ENCODE peak calls at places on chromosomes 13 and 19, in six cellular contexts. C is heart right ventricle, V is cardiac muscle cell, P is neuronal stem cell, R is tibial nerve, E is H9. X is an unnamed sample.

GRCh38 chr19:6925801-6926751 is 38.7 kb downstream of the ADGRE1 start:
- DNase-seq in P (no peak), R (no peak), E (no peak), C (no peak), V (no peak), X (no peak)

GRCh38 chr13:43572601-43573360 is 214.0 kb downstream of the ENOX1 start:
- DNase-seq in V (no peak), R (no peak), C (no peak), E (no peak), P (no peak), X (no peak)

GRCh38 chr13:34037636-34038325 is 219.8 kb downstream of the RFC3 start:
- DNase-seq in V (no peak), R (no peak), P (no peak), C (no peak), E (no peak), X (no peak)

GRCh38 chr19:54096642-54097106 is 3.9 kb downstream of the OSCAR start:
- DNase-seq in P (no peak), E (peak; percentile 65), V (no peak), C (no peak), R (no peak), X (no peak)

GRCh38 chr13:114249062-114249461 is 14.4 kb downstream of the CDC16 start:
- DNase-seq in R (no peak), V (no peak), P (no peak), C (no peak), E (no peak), X (no peak)

GRCh38 chr19:48330012-48330681 is 4.8 kb downstream of the EMP3 start:
- DNase-seq in P (peak; percentile 79), C (peak; percentile 74), E (peak; percentile 92), V (peak; percentile 90), R (peak; percentile 28), X (peak; percentile 87)

GRCh38 chr19:31427857-31428256 is 78.6 kb upstream of the TSHZ3 start:
- DNase-seq in E (no peak), R (no peak), C (no peak), V (no peak), P (no peak), X (no peak)

GRCh38 chr19:49057636-49058234 is at the start of gene CGB7:
- DNase-seq in C (peak; percentile 80), V (peak; percentile 77), P (peak; percentile 64), R (peak; percentile 29), E (peak; percentile 83), X (peak; percentile 68)

GRCh38 chr13:27775943-27776342 is 16.3 kb upstream of the GSX1 start:
- DNase-seq in V (no peak), C (no peak), E (peak; percentile 45), P (no peak), R (no peak), X (no peak)

GRCh38 chr19:8615813-8616596 is 5.5 kb upstream of the ADAMTS10 start:
- DNase-seq in P (peak; percentile 64), V (peak; percentile 60), C (peak; percentile 49), R (peak; percentile 36), E (peak; percentile 67), X (peak; percentile 84)

GRCh38 chr13:100490692-100491091 is 97.9 kb downstream of the GGACT start:
- DNase-seq in C (no peak), P (no peak), V (no peak), E (peak; percentile 89), R (no peak), X (no peak)

GRCh38 chr19:44807652-44808462 is 1.0 kb upstream of the BCAM start:
- DNase-seq in P (peak; percentile 64), V (peak; percentile 74), R (no peak), E (peak; percentile 99), C (peak; percentile 29), X (peak; percentile 36)

GRCh38 chr13:80441968-80442367 is 101.0 kb upstream of the SPRY2 start:
- DNase-seq in P (no peak), C (no peak), R (no peak), V (no peak), E (no peak), X (no peak)

GRCh38 chr13:49368688-49369087 is 75.2 kb downstream of the CAB39L start:
- DNase-seq in E (no peak), C (no peak), R (no peak), V (no peak), P (no peak), X (no peak)

GRCh38 chr19:56120371-56121179 is 520 bp downstream of the ZNF787 start:
- DNase-seq in E (peak; percentile 51), P (no peak), R (peak; percentile 28), V (peak; percentile 72), C (peak; percentile 87), X (peak; percentile 96)

GRCh38 chr13:20193924-20194631 is 1.3 kb upstream of the GJB2 start:
- DNase-seq in P (no peak), V (no peak), C (no peak), R (no peak), E (no peak), X (no peak)

GRCh38 chr13:71015021-71015420 is 852.0 kb downstream of the DACH1 start:
- DNase-seq in C (no peak), E (no peak), R (no peak), P (no peak), V (no peak), X (no peak)

GRCh38 chr13:64154514-64154913 is 2738.9 kb upstream of the PCDH20 start:
- DNase-seq in V (no peak), P (no peak), C (no peak), R (no peak), E (no peak), X (no peak)

GRCh38 chr13:81540777-81541176 is 1199.9 kb upstream of the SPRY2 start:
- DNase-seq in V (peak; percentile 3), E (no peak), R (no peak), C (no peak), P (no peak), X (no peak)

GRCh38 chr19:17475541-17476115 is 5.3 kb downstream of the SLC27A1 start:
- DNase-seq in P (no peak), C (peak; percentile 61), V (peak; percentile 59), R (peak; percentile 60), E (no peak), X (peak; percentile 54)

GRCh38 chr19:36377541-36378178 is 1.3 kb downstream of the ZFP14 start:
- DNase-seq in C (no peak), R (no peak), P (no peak), E (no peak), V (no peak), X (no peak)

GRCh38 chr19:47257411-47258169 is 1.3 kb downstream of the CCDC9 start:
- DNase-seq in E (no peak), V (no peak), C (no peak), R (no peak), P (no peak), X (no peak)

GRCh38 chr19:14731200-14731599 is 41.4 kb downstream of the ZNF333 start:
- DNase-seq in P (no peak), C (no peak), V (no peak), E (no peak), R (no peak), X (no peak)

GRCh38 chr19:45645068-45645630 is 6.0 kb upstream of the EML2 start:
- DNase-seq in E (no peak), V (no peak), C (no peak), P (no peak), R (no peak), X (no peak)

GRCh38 chr19:50512112-50512998 is 1.4 kb downstream of the ASPDH start:
- DNase-seq in R (no peak), P (no peak), C (no peak), V (no peak), E (no peak), X (no peak)
- H3K4me1 ChIP-seq in R (peaks cover 15% of the 10 kb centered on the region), P (peaks cover 26% of the 10 kb centered on the region), C (peaks cover 27% of the 10 kb centered on the region), V (peaks cover 33% of the 10 kb centered on the region), E (no peaks in the 10 kb centered on the region), X (peaks cover 8% of the 10 kb centered on the region)

DNA sequence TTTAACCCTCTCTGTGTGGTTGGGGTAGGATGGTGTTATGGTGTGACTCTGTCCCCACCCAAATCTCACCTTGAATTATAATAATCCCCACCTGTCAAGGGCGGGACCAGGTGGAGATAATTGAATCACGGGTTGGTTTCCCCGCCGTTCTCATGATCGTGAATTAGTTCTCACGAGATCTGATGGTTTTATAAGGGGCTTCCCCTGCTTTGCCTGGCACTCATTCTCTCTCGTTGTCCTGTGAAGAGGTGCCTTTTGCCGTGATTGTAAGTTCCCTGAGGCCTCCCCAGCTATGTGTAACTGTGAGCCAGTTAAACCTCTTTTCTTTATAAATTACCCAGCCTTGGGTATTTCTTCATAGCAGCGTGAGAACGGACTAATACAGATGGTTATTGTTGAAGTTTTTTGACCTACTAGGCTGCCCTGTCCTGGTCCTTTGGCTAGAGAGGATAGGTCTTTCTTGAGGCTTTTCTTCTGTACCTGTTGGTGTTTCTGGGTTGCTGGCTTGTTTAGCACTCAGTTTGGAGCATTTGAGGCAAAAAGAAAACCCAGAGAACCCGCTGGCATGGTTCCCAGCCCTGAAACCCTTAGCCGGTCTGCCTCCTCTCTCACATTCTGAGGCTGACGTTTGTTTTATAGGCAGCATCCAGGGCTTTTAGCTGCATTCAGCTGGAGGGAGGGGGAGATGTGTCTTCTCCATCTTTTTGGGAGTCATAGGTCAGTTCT is 69.0 kb downstream of the ARHGEF7 start:
- DNase-seq in P (no peak), V (no peak), R (no peak), E (no peak), C (no peak), X (no peak)
- H3K4me1 ChIP-seq in P (peaks cover 9% of the 10 kb centered on the region), V (peaks cover 45% of the 10 kb centered on the region), R (peaks cover 49% of the 10 kb centered on the region), E (peaks cover 2% of the 10 kb centered on the region), C (peaks cover 59% of the 10 kb centered on the region), X (peaks cover 7% of the 10 kb centered on the region)

DNA sequence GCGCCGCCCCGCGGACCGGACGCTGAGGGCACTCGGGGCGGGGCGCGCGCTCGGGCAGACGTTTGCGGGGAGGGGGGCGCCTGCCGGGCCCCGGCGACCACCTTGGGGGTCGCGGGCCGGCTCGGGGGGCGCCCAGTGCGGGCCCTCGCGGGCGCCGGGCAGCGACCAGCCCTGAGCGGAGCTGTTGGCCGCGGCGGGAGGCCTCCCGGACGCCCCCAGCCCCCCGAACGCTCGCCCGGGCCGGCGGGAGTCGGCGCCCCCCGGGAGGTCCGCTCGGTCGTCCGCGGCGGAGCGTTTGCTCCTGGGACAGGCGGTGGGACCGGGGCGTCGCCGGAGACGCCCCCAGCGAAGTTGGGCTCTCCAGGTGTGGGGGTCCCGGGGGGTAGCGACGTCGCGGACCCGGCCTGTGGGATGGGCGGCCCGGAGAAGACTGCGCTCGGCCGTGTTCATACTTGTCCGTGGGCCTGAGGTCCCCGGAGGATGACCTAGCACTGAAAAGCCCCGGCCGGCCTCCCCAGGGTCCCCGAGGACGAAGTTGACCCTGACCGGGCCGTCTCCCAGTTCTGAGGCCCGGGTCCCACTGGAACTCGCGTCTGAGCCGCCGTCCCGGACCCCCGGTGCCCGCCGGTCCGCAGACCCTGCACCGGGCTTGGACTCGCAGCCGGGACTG is 620 bp downstream of the STK11 start:
- DNase-seq in E (no peak), P (no peak), R (no peak), C (no peak), V (peak; percentile 35), X (no peak)
- H3K4me1 ChIP-seq in E (no peaks in the 10 kb centered on the region), P (peaks cover 18% of the 10 kb centered on the region), R (peaks cover 47% of the 10 kb centered on the region), C (peaks cover 52% of the 10 kb centered on the region), V (peaks cover 17% of the 10 kb centered on the region), X (peaks cover 51% of the 10 kb centered on the region)

DNA sequence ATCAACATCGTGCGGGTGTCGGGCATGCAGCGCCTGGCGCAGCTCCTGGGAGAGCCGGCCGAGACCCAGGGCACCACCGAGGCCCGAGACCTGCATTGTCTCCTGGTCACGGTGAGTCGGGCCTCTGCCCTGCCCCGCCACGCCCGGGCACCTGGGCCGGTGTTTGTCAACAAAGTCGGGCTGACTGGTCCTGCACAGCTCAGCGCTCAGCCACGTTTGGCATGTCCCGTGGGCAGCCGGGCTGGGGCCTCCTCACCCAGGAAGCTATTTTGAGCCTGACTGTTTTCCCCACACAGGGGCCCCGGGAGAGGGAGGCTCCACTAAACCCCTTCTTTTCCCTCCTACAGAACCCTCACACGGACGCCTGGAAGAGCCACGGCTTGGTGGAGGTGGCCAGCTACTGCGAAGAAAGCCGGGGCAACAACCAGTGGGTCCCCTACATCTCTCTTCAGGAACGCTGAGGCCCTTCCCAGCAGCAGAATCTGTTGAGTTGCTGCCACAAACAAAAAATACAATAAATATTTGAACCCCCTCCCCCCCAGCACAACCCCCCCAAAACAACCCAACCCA is 1.3 kb downstream of the GADD45B start:
- DNase-seq in R (no peak), P (no peak), C (peak; percentile 57), V (peak; percentile 49), E (no peak), X (peak; percentile 50)
- H3K4me1 ChIP-seq in R (peaks cover 8% of the 10 kb centered on the region), P (peaks cover 20% of the 10 kb centered on the region), C (peaks cover 43% of the 10 kb centered on the region), V (peaks cover 12% of the 10 kb centered on the region), E (peaks cover 4% of the 10 kb centered on the region), X (peaks cover 10% of the 10 kb centered on the region)

X was measured in adrenal gland.